ENCODE peak calls at places on chromosomes 16 and 17, in six cellular contexts. E is AG09309, H is upper lobe of right lung, W is LNCaP clone FGC, Q is fibroblast of mammary gland, B is heart left ventricle. G is an unnamed sample.

GRCh38 chr17:67137026-67137370 is 92.6 kb downstream of the CACNG1 start:
- DNase-seq in W (no peak), E (no peak), H (no peak), B (no peak), Q (no peak), G (no peak)

GRCh38 chr16:51500306-51500705 is 349.2 kb upstream of the SALL1 start:
- DNase-seq in H (no peak), W (no peak), B (no peak), Q (peak), E (no peak), G (no peak)

GRCh38 chr17:74369221-74369620 is 1.9 kb downstream of the GPR142 start:
- DNase-seq in B (no peak), H (peak), Q (no peak), W (no peak), E (no peak), G (no peak)

GRCh38 chr17:71085238-71086033 is 916.1 kb downstream of the KCNJ2 start:
- DNase-seq in W (peak), B (no peak), Q (peak), E (no peak), H (no peak), G (no peak)

GRCh38 chr16:82639666-82640336 is 13.0 kb downstream of the CDH13 start:
- DNase-seq in W (no peak), E (no peak), Q (peak), H (peak), B (peak), G (no peak)

GRCh38 chr17:80847506-80848230 is 144.0 kb upstream of the CHMP6 start:
- DNase-seq in W (no peak), E (no peak), Q (no peak), H (peak), B (peak), G (no peak)

GRCh38 chr16:8853150-8853549 is 15.7 kb downstream of the CARHSP1 start:
- DNase-seq in B (no peak), W (no peak), Q (no peak), H (no peak), E (no peak), G (no peak)

GRCh38 chr17:76025294-76025693 is 1.8 kb downstream of the EVPL start:
- DNase-seq in W (no peak), H (no peak), Q (no peak), B (peak), E (no peak), G (no peak)

GRCh38 chr17:34797724-34798123 is 163.5 kb downstream of the CCT6B start:
- DNase-seq in E (no peak), H (no peak), B (no peak), W (no peak), Q (peak), G (no peak)

GRCh38 chr16:50401355-50401754 is 32.6 kb upstream of the BRD7 start:
- DNase-seq in Q (no peak), W (no peak), E (no peak), H (no peak), B (no peak), G (no peak)

GRCh38 chr16:79605999-79606398 is 5.5 kb upstream of the MAF start:
- DNase-seq in Q (peak), H (no peak), B (no peak), E (no peak), W (no peak), G (no peak)

GRCh38 chr17:6639651-6640535 is 618 bp downstream of the KIAA0753 start:
- DNase-seq in B (peak), Q (peak), E (no peak), H (peak), W (no peak), G (no peak)

GRCh38 chr16:31876955-31877828 is 3.6 kb downstream of the ZNF267 start:
- DNase-seq in W (no peak), E (peak), Q (peak), B (no peak), H (no peak), G (peak)

GRCh38 chr17:80761421-80761871 is 216.8 kb downstream of the RPTOR start:
- DNase-seq in H (no peak), W (no peak), Q (peak), B (no peak), E (no peak), G (no peak)

GRCh38 chr17:72699566-72699965 is 392.9 kb downstream of the SLC39A11 start:
- DNase-seq in H (no peak), E (no peak), B (no peak), W (no peak), Q (peak), G (no peak)

DNA sequence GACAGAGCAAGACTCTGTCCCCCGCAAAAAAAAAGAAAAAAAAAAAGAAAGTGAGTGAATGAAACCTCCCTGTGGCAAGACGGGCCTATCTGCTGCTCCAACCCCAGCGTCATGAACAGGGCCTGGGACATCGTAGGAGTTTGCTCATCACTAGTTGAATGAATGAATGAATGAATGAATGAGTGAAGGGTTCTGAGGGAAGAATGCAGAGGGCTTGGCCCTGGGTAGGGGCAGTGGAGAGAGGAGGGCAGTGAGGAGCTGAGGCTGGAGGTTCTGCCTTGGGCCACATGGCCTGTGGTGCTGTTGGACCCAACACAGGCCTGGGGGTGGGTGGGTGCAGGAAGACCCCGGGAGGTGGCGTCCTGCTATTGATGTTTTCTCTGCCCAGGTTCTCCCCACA is 125.5 kb upstream of the CIBAR2 start:
- DNase-seq in W (no peak), Q (no peak), E (no peak), H (no peak), B (no peak), G (no peak)
- H3K4me3 ChIP-seq in W (no peak), Q (no peak), E (no peak), H (no peak), B (no peak), G (no peak)

DNA sequence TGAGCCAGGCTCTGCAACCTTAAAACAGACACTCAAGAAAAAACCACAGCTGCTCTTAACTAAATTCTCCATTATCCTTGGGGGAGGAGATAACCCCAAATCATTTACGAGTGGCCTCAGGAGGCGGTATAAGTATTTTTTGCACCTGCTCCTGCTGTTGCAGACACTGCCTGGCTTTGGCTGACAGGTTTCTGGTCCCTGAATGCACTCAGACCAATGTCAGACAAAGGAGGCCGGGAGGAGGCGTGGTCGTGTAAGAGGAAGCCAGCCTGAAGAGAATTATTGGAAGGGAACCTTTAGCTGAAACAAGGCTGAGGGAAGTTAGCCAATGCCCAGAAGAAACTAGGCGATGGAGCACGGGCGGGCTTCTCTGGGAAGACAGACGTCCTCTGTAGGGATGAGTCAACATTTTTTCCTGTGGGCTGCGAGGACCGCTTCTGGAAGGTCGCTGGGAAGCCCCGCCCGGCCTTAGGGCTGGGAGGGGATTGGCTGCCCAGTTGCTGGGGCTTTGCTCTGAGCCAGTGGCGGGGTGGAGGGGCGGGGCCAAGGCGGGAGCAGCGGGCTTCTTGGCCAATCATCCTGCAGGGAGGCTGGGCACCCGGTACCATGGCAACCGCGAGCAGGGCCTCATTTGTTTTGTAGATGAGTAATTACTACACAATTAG is 82.3 kb downstream of the CCDC182 start:
- DNase-seq in Q (peak), W (peak), E (peak), B (peak), H (peak), G (peak)
- H3K4me3 ChIP-seq in Q (peak), W (peak), E (no peak), B (peak), H (peak), G (peak)

GRCh38 chr17:18205861-18206260 is 19.6 kb upstream of the LLGL1 start:
- DNase-seq in Q (no peak), B (no peak), W (no peak), E (no peak), H (no peak), G (no peak)

GRCh38 chr17:18198530-18198929 is 14.9 kb downstream of the ALKBH5 start:
- DNase-seq in B (no peak), W (no peak), H (no peak), Q (no peak), E (no peak), G (no peak)

GRCh38 chr17:18201108-18201507 is 17.5 kb downstream of the ALKBH5 start:
- DNase-seq in Q (no peak), W (no peak), H (no peak), E (no peak), B (no peak), G (no peak)

GRCh38 chr17:18206962-18207361 is 18.5 kb upstream of the LLGL1 start:
- DNase-seq in B (no peak), H (no peak), E (no peak), W (no peak), Q (no peak), G (no peak)

GRCh38 chr17:18203308-18203707 is 19.7 kb downstream of the ALKBH5 start:
- DNase-seq in H (no peak), Q (no peak), W (no peak), B (no peak), E (no peak), G (no peak)
- H3K4me3 ChIP-seq in H (no peak), Q (no peak), W (no peak), B (no peak), E (no peak), G (no peak)

DNA sequence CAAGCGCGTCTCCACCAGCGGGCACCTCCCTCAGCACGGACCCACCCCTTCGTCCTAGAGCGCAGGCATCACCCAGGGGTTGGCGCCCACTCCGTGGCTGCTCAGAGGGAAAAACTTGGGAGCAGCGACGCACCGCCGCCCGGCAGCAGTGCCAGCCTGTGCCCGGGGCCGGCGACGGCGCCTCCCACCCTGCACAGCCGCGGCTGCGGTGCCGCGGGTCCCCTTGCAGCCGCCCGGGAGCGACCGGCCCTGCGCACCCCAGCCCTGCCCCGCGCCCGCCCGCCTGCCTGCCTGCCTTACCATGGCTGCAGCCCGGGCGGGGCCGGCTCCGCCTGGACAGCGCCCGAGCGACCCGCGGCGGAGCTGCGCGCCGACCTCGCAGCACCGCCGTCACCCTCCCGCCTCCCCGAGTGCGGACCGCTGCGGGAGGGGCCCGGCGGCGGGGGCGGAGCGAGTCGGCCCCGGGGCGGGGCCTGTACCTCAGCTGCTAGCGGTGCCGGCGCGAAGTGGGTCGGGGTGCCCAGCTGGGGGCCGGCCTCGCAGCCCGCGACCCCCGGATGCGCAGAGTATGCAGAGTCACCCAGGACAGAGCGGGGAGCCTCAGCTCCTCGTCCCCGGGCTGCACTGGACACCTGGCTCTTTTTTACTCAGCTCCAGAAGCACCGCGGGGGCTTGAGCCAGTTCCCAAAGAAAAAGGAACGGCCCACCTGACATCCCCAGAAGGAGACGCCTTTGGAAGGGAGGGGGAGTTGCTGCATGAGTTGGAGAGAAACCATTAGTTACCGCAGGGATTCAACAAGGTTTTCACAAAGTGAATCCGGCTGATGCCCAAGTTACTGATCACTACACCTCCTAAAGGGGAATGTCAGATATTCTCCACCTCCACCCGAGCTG is 17.5 kb upstream of the MTMR4 start:
- DNase-seq in E (no peak), B (peak), Q (peak), H (peak), W (no peak), G (no peak)
- H3K4me3 ChIP-seq in E (peak), B (peak), Q (peak), H (peak), W (peak), G (peak)

GRCh38 chr17:83086907-83087787 is 7.7 kb downstream of the METRNL start:
- DNase-seq in W (no peak), H (no peak), E (no peak), B (no peak), Q (no peak), G (no peak)
- H3K4me3 ChIP-seq in W (no peak), H (no peak), E (no peak), B (no peak), Q (no peak), G (no peak)

GRCh38 chr17:41304091-41304490 is 1.4 kb upstream of the KRTAP29-1 start:
- DNase-seq in Q (no peak), H (no peak), W (no peak), B (no peak), E (no peak), G (no peak)
- H3K4me3 ChIP-seq in Q (no peak), H (no peak), W (no peak), B (no peak), E (no peak), G (no peak)

GRCh38 chr17:63420868-63421680 is 25.0 kb downstream of the CYB561 start:
- DNase-seq in Q (no peak), W (no peak), H (peak), B (no peak), E (no peak), G (no peak)
- H3K4me3 ChIP-seq in Q (no peak), W (no peak), H (no peak), B (no peak), E (no peak), G (no peak)

GRCh38 chr16:57093845-57094564 is 1.6 kb downstream of the CPNE2 start:
- DNase-seq in B (no peak), H (no peak), Q (no peak), E (no peak), W (no peak), G (no peak)
- H3K4me3 ChIP-seq in B (peak), H (peak), Q (no peak), E (no peak), W (no peak), G (no peak)

DNA sequence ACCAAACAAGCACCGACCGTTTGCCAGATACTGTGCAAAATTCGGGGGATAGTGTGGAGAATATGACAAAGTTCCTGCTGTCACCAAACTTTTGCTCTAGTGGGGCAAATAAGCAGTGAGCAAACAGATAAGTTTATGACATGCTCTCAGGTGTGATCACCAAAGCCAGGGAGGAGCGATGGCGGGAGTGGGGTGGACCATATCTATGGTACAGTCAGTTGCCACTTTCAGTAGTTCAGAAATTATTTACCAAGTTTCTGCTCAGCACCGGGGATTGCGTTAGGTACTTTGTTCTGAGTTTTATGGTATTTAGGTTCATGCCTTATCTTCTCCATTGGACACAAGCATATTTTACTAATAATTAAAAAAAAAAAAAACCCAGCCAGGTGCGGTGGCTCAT is 11.9 kb downstream of the MSI2 start:
- DNase-seq in H (no peak), E (no peak), B (no peak), W (no peak), Q (no peak), G (no peak)
- H3K4me3 ChIP-seq in H (no peak), E (no peak), B (no peak), W (no peak), Q (no peak), G (no peak)

GRCh38 chr17:5031365-5032082 is 3.7 kb downstream of the SLC52A1 start:
- DNase-seq in Q (peak), H (peak), W (peak), E (peak), B (peak), G (no peak)
- H3K4me3 ChIP-seq in Q (peak), H (peak), W (peak), E (peak), B (peak), G (peak)

G was measured in BJ.